ENCODE peak calls at places on chromosomes 12 and 14, in four cellular contexts. L is AG09309; V is stimulated activated CD8-positive, alpha-beta memory T cell treated with anti-CD3 and anti-CD28 coated beads, Interleukin-2, amount 100 ng/mL, for 48 hours; G is activated CD4-positive, alpha-beta T cell treated with anti-CD3 and anti-CD28 coated beads for 24 hours. I is an unnamed sample.

GRCh38 chr14:21098134-21098891 is at the start of gene ZNF219:
- DNase-seq in L (no peak), V (no peak), G (no peak), I (no peak)

GRCh38 chr14:81319314-81319713 is 80.8 kb downstream of the STON2 start:
- DNase-seq in L (no peak), V (no peak), G (no peak), I (no peak)

GRCh38 chr12:12804432-12804886 is 8.7 kb upstream of the DDX47 start:
- DNase-seq in L (peak; percentile 80), V (no peak), G (no peak), I (no peak)

GRCh38 chr12:49014547-49014946 is 4.0 kb downstream of the PRKAG1 start:
- DNase-seq in L (no peak), V (no peak), G (no peak), I (no peak)

GRCh38 chr12:128661216-128661550 is 162.6 kb downstream of the SLC15A4 start:
- DNase-seq in L (no peak), V (no peak), G (no peak), I (no peak)

GRCh38 chr12:2215709-2216560 is 163.1 kb downstream of the CACNA1C start:
- DNase-seq in L (no peak), V (no peak), G (no peak), I (no peak)

GRCh38 chr14:61562321-61563161 is 132.8 kb upstream of the HIF1A start:
- DNase-seq in L (peak; percentile 99), V (no peak), G (peak; percentile 27), I (no peak)

GRCh38 chr12:106576848-106577247 is 6.0 kb upstream of the RFX4 start:
- DNase-seq in L (no peak), V (no peak), G (no peak), I (no peak)

GRCh38 chr12:113221997-113222729 is 899 bp downstream of the TPCN1 start:
- DNase-seq in L (no peak), V (no peak), G (no peak), I (no peak)

GRCh38 chr12:130439250-130439649 is 101.6 kb downstream of the PIWIL1 start:
- DNase-seq in L (no peak), V (no peak), G (no peak), I (no peak)

GRCh38 chr12:107411792-107412535 is 273.6 kb upstream of the PWP1 start:
- DNase-seq in L (peak; percentile 44), V (no peak), G (no peak), I (no peak)

GRCh38 chr12:127620956-127621355 is 646.0 kb upstream of the TMEM132C start:
- DNase-seq in L (no peak), V (no peak), G (no peak), I (no peak)

GRCh38 chr12:58176296-58176869 is 235.0 kb downstream of the ATP23 start:
- DNase-seq in L (no peak), V (no peak), G (no peak), I (no peak)

GRCh38 chr12:13128291-13129000 is 25.0 kb upstream of the GSG1 start:
- DNase-seq in L (peak; percentile 62), V (no peak), G (no peak), I (no peak)

GRCh38 chr14:69873877-69874780 is 5.1 kb upstream of the SMOC1 start:
- DNase-seq in L (no peak), V (no peak), G (no peak), I (no peak)

I was measured in GM10248.